ENCODE peak calls at places on chromosomes 6 and 20, in seven cellular contexts. C is A549, E is Peyer's patch, A is tibial nerve, G is H1, K is HAP-1, X is left ventricle myocardium inferior. O is an unnamed sample. For H3K4me1, the result is how much of the 10 kb centered on the place peaks cover.

GRCh38 chr6:118588626-118589025 is 40.5 kb downstream of the PLN start:
- DNase-seq in X (no peak), C (no peak), K (no peak), E (no peak), G (no peak), A (no peak), O (no peak)

GRCh38 chr20:34269996-34270627 is 28.9 kb downstream of the ASIP start:
- DNase-seq in K (no peak), X (peak), C (no peak), E (no peak), G (no peak), A (no peak), O (no peak)

GRCh38 chr6:46011241-46012085 is 4.2 kb downstream of the CLIC5 start:
- DNase-seq in C (no peak), E (peak), X (peak), A (no peak), K (no peak), G (no peak), O (no peak)

GRCh38 chr20:32984196-32984595 is 20.0 kb downstream of the SUN5 start:
- DNase-seq in C (no peak), X (no peak), G (no peak), K (peak), E (no peak), A (no peak), O (no peak)

GRCh38 chr6:21666788-21667681 is 73.5 kb downstream of the SOX4 start:
- DNase-seq in E (no peak), C (no peak), G (no peak), K (peak), X (no peak), A (no peak), O (no peak)

GRCh38 chr6:34196833-34197195 is 39.9 kb upstream of the HMGA1 start:
- DNase-seq in C (no peak), K (no peak), X (no peak), A (no peak), E (no peak), G (no peak), O (no peak)

GRCh38 chr20:45611054-45611453 is 18.5 kb upstream of the WFDC10A start:
- DNase-seq in K (no peak), E (no peak), A (no peak), C (no peak), G (no peak), X (no peak), O (no peak)

GRCh38 chr6:61711849-61712248 is 574.2 kb downstream of the KHDRBS2 start:
- DNase-seq in K (no peak), C (no peak), E (no peak), X (no peak), A (no peak), G (peak), O (peak)

GRCh38 chr20:6583134-6583738 is 184.2 kb upstream of the BMP2 start:
- DNase-seq in K (peak), X (peak), C (peak), E (peak), A (no peak), G (peak), O (peak)

GRCh38 chr20:35478804-35479472 is 23.5 kb downstream of the CEP250 start:
- DNase-seq in X (no peak), A (no peak), K (peak), C (peak), G (no peak), E (peak), O (peak)

GRCh38 chr6:146790561-146791091 is 191.9 kb downstream of the ADGB start:
- DNase-seq in A (no peak), E (no peak), G (no peak), K (no peak), X (no peak), C (no peak), O (no peak)

GRCh38 chr20:12925214-12925755 is 83.5 kb upstream of the SPTLC3 start:
- DNase-seq in E (peak), K (peak), G (no peak), A (no peak), C (peak), X (no peak), O (peak)

GRCh38 chr20:45779011-45779915 is 12.4 kb downstream of the WFDC3 start:
- DNase-seq in G (no peak), K (no peak), X (peak), A (peak), C (peak), E (peak), O (no peak)

GRCh38 chr20:62359491-62360121 is 7.5 kb downstream of the LAMA5 start:
- DNase-seq in X (peak), E (no peak), C (peak), K (no peak), G (no peak), A (no peak), O (no peak)

GRCh38 chr6:63634630-63635029 is 972 bp upstream of the PHF3 start:
- DNase-seq in E (no peak), G (no peak), C (no peak), A (no peak), X (no peak), K (no peak), O (no peak)

GRCh38 chr6:154491567-154492470 is 18.7 kb downstream of the CNKSR3 start:
- DNase-seq in K (no peak), G (no peak), X (no peak), E (no peak), C (no peak), A (no peak), O (no peak)

GRCh38 chr6:28165566-28165965 is 23.9 kb downstream of the ZKSCAN8 start:
- DNase-seq in X (no peak), C (no peak), E (no peak), A (no peak), G (no peak), K (no peak), O (no peak)

GRCh38 chr6:79070206-79070825 is 7.7 kb downstream of the PHIP start:
- DNase-seq in E (no peak), C (no peak), G (no peak), X (no peak), A (no peak), K (no peak), O (no peak)

GRCh38 chr6:89148016-89148750 is 2.3 kb downstream of the PM20D2 start:
- DNase-seq in G (no peak), E (no peak), K (peak), C (no peak), A (no peak), X (no peak), O (no peak)

GRCh38 chr6:159691133-159691962 is 1.7 kb downstream of the SOD2 start:
- DNase-seq in C (peak), A (no peak), K (no peak), E (no peak), G (no peak), X (no peak), O (no peak)

GRCh38 chr20:36273414-36274247 is 32.5 kb upstream of the DLGAP4 start:
- DNase-seq in C (peak), X (no peak), A (no peak), G (no peak), K (no peak), E (no peak), O (no peak)

GRCh38 chr20:10863337-10864060 is 189.7 kb upstream of the JAG1 start:
- DNase-seq in K (no peak), G (no peak), A (no peak), X (peak), E (no peak), C (peak), O (peak)

GRCh38 chr6:52359403-52359802 is 2.5 kb upstream of the PAQR8 start:
- DNase-seq in E (no peak), X (no peak), C (no peak), A (no peak), G (no peak), K (no peak), O (no peak)

GRCh38 chr6:9136141-9136865 is 701.0 kb upstream of the SLC35B3 start:
- DNase-seq in A (no peak), G (no peak), C (no peak), X (no peak), E (no peak), K (no peak), O (no peak)

GRCh38 chr6:97322811-97323210 is 39.8 kb upstream of the MMS22L start:
- DNase-seq in A (no peak), G (no peak), X (no peak), K (no peak), E (no peak), C (no peak), O (no peak)

GRCh38 chr20:58714340-58714922 is 21.8 kb downstream of the NPEPL1 start:
- DNase-seq in K (peak), X (peak), G (no peak), A (no peak), E (peak), C (no peak), O (no peak)

GRCh38 chr20:3993109-3993508 is 22.2 kb downstream of the RNF24 start:
- DNase-seq in K (no peak), E (no peak), A (no peak), X (no peak), G (no peak), C (no peak), O (no peak)

GRCh38 chr6:74892091-74892490 is 313.8 kb downstream of the COL12A1 start:
- DNase-seq in C (no peak), E (no peak), A (no peak), G (no peak), X (no peak), K (no peak), O (no peak)

GRCh38 chr6:35532141-35532540 is 19.4 kb upstream of the TULP1 start:
- DNase-seq in K (no peak), G (no peak), C (no peak), A (no peak), E (no peak), X (no peak), O (no peak)

GRCh38 chr6:138571174-138571573 is 71.9 kb upstream of the NHSL1 start:
- DNase-seq in G (no peak), E (no peak), K (no peak), X (no peak), C (no peak), A (no peak), O (no peak)
- H3K4me3 ChIP-seq in G (peak), E (peak), K (peak), X (peak), C (no peak), A (no peak), O (no peak)

DNA sequence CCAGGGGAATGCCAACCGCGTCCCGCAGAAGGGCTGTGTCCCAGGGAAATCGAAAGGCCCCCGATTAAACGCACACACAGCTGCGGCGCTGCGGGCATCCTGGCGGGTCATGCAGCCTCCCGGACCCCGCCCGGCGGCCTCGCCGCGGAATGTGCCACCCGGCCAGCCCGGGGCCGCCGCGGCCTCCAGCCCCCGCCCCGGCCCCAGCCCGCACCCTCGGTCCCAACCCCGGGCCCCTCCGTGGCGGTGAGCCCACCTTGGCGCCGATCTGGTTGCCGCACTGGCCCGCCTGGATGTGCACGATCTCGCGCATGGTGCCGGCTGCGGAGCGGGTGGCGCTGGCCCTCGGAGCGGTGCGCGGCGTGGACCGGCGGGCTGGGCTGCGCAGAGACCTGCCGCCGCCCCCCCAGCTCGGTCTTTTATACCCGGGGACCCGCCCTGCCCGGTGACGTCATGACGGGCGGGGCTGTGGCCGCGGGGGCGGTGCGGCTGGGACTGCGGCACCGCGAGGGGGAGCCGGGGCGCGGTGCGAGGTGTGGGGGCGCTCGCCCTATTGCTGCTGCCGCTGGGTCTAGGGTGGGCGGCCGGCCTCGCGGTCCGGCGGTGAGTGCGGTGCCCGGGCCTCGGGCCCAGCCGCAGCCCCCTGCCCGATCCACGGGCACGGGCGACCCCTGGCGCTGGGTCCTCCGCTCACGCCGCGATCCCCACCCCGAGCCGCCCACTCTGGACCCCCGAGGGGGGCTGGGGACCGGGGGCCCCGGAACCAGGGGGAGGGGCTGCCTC is at the start of gene TUBB2A:
- DNase-seq in K (peak), A (peak), E (peak), C (peak), G (no peak), X (peak), O (no peak)
- H3K4me1 ChIP-seq in K (under half), A (under half), E (under half), C (under half), G (under half), X (under half), O (under half)

GRCh38 chr6:149855040-149855654 is 9.0 kb downstream of the LRP11 start:
- DNase-seq in A (no peak), X (no peak), E (no peak), K (no peak), G (no peak), C (peak), O (no peak)

GRCh38 chr6:149856256-149856994 is 7.7 kb downstream of the LRP11 start:
- DNase-seq in K (no peak), C (no peak), G (no peak), A (no peak), X (no peak), E (no peak), O (no peak)

GRCh38 chr6:149852881-149853280 is 11.3 kb downstream of the LRP11 start:
- DNase-seq in X (no peak), C (no peak), A (no peak), K (no peak), G (no peak), E (no peak), O (no peak)

GRCh38 chr6:149855741-149856140 is 8.4 kb downstream of the LRP11 start:
- DNase-seq in X (no peak), E (no peak), C (no peak), K (no peak), A (no peak), G (no peak), O (no peak)

GRCh38 chr6:149854532-149854931 is 9.6 kb downstream of the LRP11 start:
- DNase-seq in K (no peak), G (no peak), X (no peak), A (no peak), C (peak), E (no peak), O (no peak)
- H3K4me3 ChIP-seq in K (no peak), G (no peak), X (no peak), A (no peak), C (peak), E (no peak), O (no peak)

GRCh38 chr6:37551446-37551845 is 51.8 kb upstream of the CCDC167 start:
- DNase-seq in C (no peak), X (no peak), G (no peak), A (no peak), K (no peak), E (no peak), O (no peak)
- H3K4me1 ChIP-seq in C (under half), X (under half), G (under half), A (under half), K (under half), E (under half), O (under half)